ENCODE peak calls at places on chromosomes 12 and 14, in nine cellular contexts. D is NCI-H1694 treated with DMSO at 0.1 percent for 48 hours; L is occipital lobe; O is AG04450; Z is COR-L47; A is aorta; S is GM12891; I is KBM-7; H is activated CD8-positive, alpha-beta T cell treated with anti-CD3 and anti-CD28 coated beads, Interleukin-2, amount 10 ng/mL, durations not matched to agents 7 days and 5 days. F is an unnamed sample.

GRCh38 chr14:101221549-101222160 is 318.1 kb upstream of the RTL1 start:
- DNase-seq in D (no peak), L (no peak), O (no peak), Z (no peak), A (peak; percentile 26), S (no peak), I (no peak), H (no peak), F (no peak)

GRCh38 chr12:89775336-89776005 is 66.8 kb upstream of the ATP2B1 start:
- DNase-seq in D (no peak), L (no peak), O (peak; percentile 39), Z (no peak), A (no peak), S (no peak), I (no peak), H (no peak), F (peak; percentile 39)

GRCh38 chr12:92593734-92594402 is 108.9 kb upstream of the PLEKHG7 start:
- DNase-seq in D (no peak), L (no peak), O (no peak), Z (no peak), A (no peak), S (peak; percentile 46), I (peak; percentile 82), H (peak; percentile 85), F (no peak)

GRCh38 chr12:20426191-20426590 is 57.9 kb downstream of the PDE3A start:
- DNase-seq in D (no peak), L (no peak), O (no peak), Z (no peak), A (no peak), S (no peak), I (no peak), H (no peak), F (no peak)

GRCh38 chr12:108307006-108307405 is 32.1 kb downstream of the CMKLR1 start:
- DNase-seq in D (no peak), L (no peak), O (no peak), Z (no peak), A (no peak), S (no peak), I (no peak), H (peak; percentile 53), F (no peak)

GRCh38 chr14:81313200-81313599 is 86.9 kb downstream of the STON2 start:
- DNase-seq in D (no peak), L (no peak), O (no peak), Z (no peak), A (no peak), S (no peak), I (no peak), H (no peak), F (no peak)

GRCh38 chr12:97927991-97928390 is 465.4 kb downstream of the RMST start:
- DNase-seq in D (no peak), L (no peak), O (no peak), Z (no peak), A (no peak), S (no peak), I (no peak), H (no peak), F (no peak)

GRCh38 chr12:3130053-3130805 is 53.0 kb downstream of the TSPAN9 start:
- DNase-seq in D (no peak), L (no peak), O (no peak), Z (no peak), A (peak; percentile 75), S (no peak), I (peak; percentile 56), H (no peak), F (no peak)

F was measured in HuH-7.